ENCODE peak calls at places on chromosomes 12 and 14, in seven cellular contexts. One of them, this sample, is unnamed.

GRCh38 chr12:115174928-115175327 is 491.0 kb upstream of the TBX3 start:
- DNase-seq in esophagus squamous epithelium: no peak
- DNase-seq in gastrocnemius medialis: no peak
- DNase-seq in sigmoid colon: no peak
- DNase-seq in body of pancreas: no peak
- DNase-seq in IMR-90: no peak
- DNase-seq in uterus: no peak
- DNase-seq in this sample: no peak

GRCh38 chr12:57240926-57241555 is 9.9 kb downstream of the STAC3 start:
- DNase-seq in body of pancreas: no peak
- DNase-seq in sigmoid colon: peak; percentile 63
- DNase-seq in esophagus squamous epithelium: no peak
- DNase-seq in uterus: no peak
- DNase-seq in IMR-90: no peak
- DNase-seq in gastrocnemius medialis: peak; percentile 51
- DNase-seq in this sample: no peak

GRCh38 chr12:112381421-112381897 is 772 bp downstream of the HECTD4 start:
- DNase-seq in gastrocnemius medialis: no peak
- DNase-seq in IMR-90: no peak
- DNase-seq in sigmoid colon: no peak
- DNase-seq in uterus: peak; percentile 23
- DNase-seq in body of pancreas: peak; percentile 24
- DNase-seq in esophagus squamous epithelium: no peak
- DNase-seq in this sample: peak; percentile 27

GRCh38 chr14:93072659-93073365 is 42.9 kb downstream of the ITPK1 start:
- DNase-seq in IMR-90: no peak
- DNase-seq in esophagus squamous epithelium: no peak
- DNase-seq in gastrocnemius medialis: no peak
- DNase-seq in uterus: no peak
- DNase-seq in body of pancreas: no peak
- DNase-seq in sigmoid colon: no peak
- DNase-seq in this sample: no peak

GRCh38 chr12:10554228-10554970 is 48.7 kb downstream of the EIF2S3B start:
- DNase-seq in esophagus squamous epithelium: no peak
- DNase-seq in gastrocnemius medialis: no peak
- DNase-seq in uterus: no peak
- DNase-seq in IMR-90: no peak
- DNase-seq in sigmoid colon: no peak
- DNase-seq in body of pancreas: no peak
- DNase-seq in this sample: no peak

GRCh38 chr14:63088865-63089264 is 43.6 kb upstream of the KCNH5 start:
- DNase-seq in sigmoid colon: no peak
- DNase-seq in gastrocnemius medialis: no peak
- DNase-seq in IMR-90: no peak
- DNase-seq in body of pancreas: no peak
- DNase-seq in uterus: no peak
- DNase-seq in esophagus squamous epithelium: no peak
- DNase-seq in this sample: no peak

GRCh38 chr14:95455246-95455645 is 61.2 kb downstream of the SYNE3 start:
- DNase-seq in IMR-90: no peak
- DNase-seq in uterus: no peak
- DNase-seq in body of pancreas: no peak
- DNase-seq in esophagus squamous epithelium: no peak
- DNase-seq in gastrocnemius medialis: no peak
- DNase-seq in sigmoid colon: no peak
- DNase-seq in this sample: no peak

GRCh38 chr14:70906785-70907171 is 481 bp upstream of the PCNX1 start:
- DNase-seq in uterus: no peak
- DNase-seq in IMR-90: no peak
- DNase-seq in body of pancreas: no peak
- DNase-seq in sigmoid colon: no peak
- DNase-seq in gastrocnemius medialis: no peak
- DNase-seq in esophagus squamous epithelium: no peak
- DNase-seq in this sample: no peak

GRCh38 chr14:87615822-87616679 is 376.9 kb downstream of the GALC start:
- DNase-seq in sigmoid colon: peak; percentile 63
- DNase-seq in uterus: peak; percentile 43
- DNase-seq in body of pancreas: peak; percentile 78
- DNase-seq in gastrocnemius medialis: peak; percentile 11
- DNase-seq in IMR-90: peak; percentile 19
- DNase-seq in esophagus squamous epithelium: no peak
- DNase-seq in this sample: peak; percentile 70

DNA sequence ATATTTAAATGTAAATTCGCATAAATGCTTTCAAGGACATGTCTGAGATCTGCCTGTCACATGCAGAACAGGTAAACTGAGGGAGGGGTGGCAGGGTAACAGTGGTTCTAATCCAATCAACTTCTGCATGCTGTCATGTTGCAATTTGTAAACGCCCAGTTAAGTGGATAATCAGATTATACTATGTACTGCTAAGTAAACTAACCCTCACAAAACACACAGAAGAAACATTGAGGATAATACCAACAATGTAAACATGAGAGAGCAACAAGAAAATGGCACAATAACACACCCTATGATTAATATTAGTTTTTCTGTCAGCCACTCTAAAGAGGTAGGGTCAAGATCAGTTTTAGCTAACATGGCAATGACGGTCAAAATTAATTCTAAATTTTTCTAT is 123.7 kb downstream of the KIF21A start:
- DNase-seq in IMR-90: no peak
- DNase-seq in sigmoid colon: no peak
- DNase-seq in uterus: no peak
- DNase-seq in esophagus squamous epithelium: no peak
- DNase-seq in body of pancreas: no peak
- DNase-seq in gastrocnemius medialis: no peak
- DNase-seq in this sample: no peak
- H3K4me3 ChIP-seq in IMR-90: no peak overlapping the region
- H3K4me3 ChIP-seq in sigmoid colon: no peak overlapping the region
- H3K4me3 ChIP-seq in uterus: no peak overlapping the region
- H3K4me3 ChIP-seq in esophagus squamous epithelium: no peak overlapping the region
- H3K4me3 ChIP-seq in body of pancreas: no peak overlapping the region
- H3K4me3 ChIP-seq in gastrocnemius medialis: no peak overlapping the region
- H3K4me3 ChIP-seq in this sample: no peak overlapping the region

GRCh38 chr12:53670966-53671365 is 4.9 kb downstream of the ATP5MC2 start:
- DNase-seq in sigmoid colon: no peak
- DNase-seq in IMR-90: no peak
- DNase-seq in uterus: no peak
- DNase-seq in gastrocnemius medialis: no peak
- DNase-seq in esophagus squamous epithelium: no peak
- DNase-seq in body of pancreas: no peak
- DNase-seq in this sample: no peak

GRCh38 chr12:53677612-53678133 is 1.8 kb upstream of the ATP5MC2 start:
- DNase-seq in body of pancreas: no peak
- DNase-seq in esophagus squamous epithelium: no peak
- DNase-seq in IMR-90: no peak
- DNase-seq in gastrocnemius medialis: no peak
- DNase-seq in sigmoid colon: no peak
- DNase-seq in uterus: no peak
- DNase-seq in this sample: no peak

GRCh38 chr12:53674977-53675700 is 744 bp downstream of the ATP5MC2 start:
- DNase-seq in IMR-90: no peak
- DNase-seq in esophagus squamous epithelium: no peak
- DNase-seq in sigmoid colon: no peak
- DNase-seq in uterus: no peak
- DNase-seq in body of pancreas: no peak
- DNase-seq in gastrocnemius medialis: no peak
- DNase-seq in this sample: no peak

GRCh38 chr12:53676715-53677611 is 1.1 kb upstream of the ATP5MC2 start:
- DNase-seq in body of pancreas: peak; percentile 48
- DNase-seq in sigmoid colon: peak; percentile 78
- DNase-seq in IMR-90: peak; percentile 32
- DNase-seq in gastrocnemius medialis: peak; percentile 80
- DNase-seq in esophagus squamous epithelium: no peak
- DNase-seq in uterus: peak; percentile 66
- DNase-seq in this sample: peak; percentile 28

DNA sequence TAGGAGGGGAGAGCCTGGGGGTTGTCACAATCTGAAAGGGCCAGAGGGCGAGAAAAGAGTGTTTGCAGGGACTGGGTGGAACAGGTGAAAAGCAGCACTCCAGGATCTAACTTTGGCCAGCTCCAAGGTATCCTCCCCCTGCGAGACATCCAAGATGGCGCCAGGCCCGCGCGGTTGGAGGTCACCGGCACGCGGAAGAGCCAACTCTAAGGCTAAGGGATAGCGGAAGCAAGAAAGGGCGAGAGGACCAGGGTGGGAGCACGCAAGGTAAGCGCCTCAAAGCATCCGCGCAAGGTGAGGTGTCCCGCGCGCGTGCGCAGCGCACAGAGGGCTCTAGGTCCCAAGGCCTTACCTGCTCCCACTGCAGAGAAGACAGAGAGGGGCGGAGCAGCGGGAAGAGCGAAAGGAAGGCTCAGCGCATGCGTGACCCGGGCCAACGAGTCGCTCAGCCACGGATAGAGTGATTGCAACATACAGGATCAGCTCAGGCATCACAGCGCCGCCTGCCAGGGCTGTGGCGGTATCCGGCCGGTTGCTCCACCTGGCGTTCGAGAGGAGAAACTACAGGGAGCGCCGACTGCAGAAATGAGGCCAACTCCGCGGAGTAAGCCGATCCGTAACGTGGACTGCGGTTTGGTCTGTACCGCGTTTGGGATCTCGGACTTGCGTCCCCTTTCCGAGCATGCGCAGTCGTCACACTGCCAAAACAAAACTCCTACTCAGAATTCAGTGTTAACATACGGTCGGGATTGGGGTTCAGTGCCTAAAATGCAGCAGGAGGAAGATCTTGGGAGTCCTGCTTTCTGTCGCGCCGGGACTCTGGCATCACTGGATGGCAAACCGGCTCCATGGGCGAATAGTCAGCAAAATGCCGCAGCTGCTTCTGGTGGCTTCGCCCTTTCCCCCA is at the start of gene ATP5MC2:
- DNase-seq in uterus: peak; percentile 98
- DNase-seq in body of pancreas: peak; percentile 98
- DNase-seq in IMR-90: peak; percentile 99
- DNase-seq in gastrocnemius medialis: peak; percentile 98
- DNase-seq in sigmoid colon: peak; percentile 99
- DNase-seq in esophagus squamous epithelium: peak; percentile 74
- DNase-seq in this sample: peak; percentile 98
- TF ChIP-seq POLR2A in uterus: peak; percentile 55
- TF ChIP-seq POLR2A in body of pancreas: peak; percentile 80
- TF ChIP-seq POLR2A in IMR-90: peak; percentile 60
- TF ChIP-seq POLR2A in gastrocnemius medialis: peak; percentile 59
- TF ChIP-seq POLR2A in sigmoid colon: peak; percentile 57
- TF ChIP-seq POLR2A in esophagus squamous epithelium: no peak
- TF ChIP-seq POLR2A in this sample: no peak

GRCh38 chr12:124680863-124681778 is 113.7 kb upstream of the NCOR2 start:
- DNase-seq in esophagus squamous epithelium: no peak
- DNase-seq in body of pancreas: no peak
- DNase-seq in gastrocnemius medialis: peak; percentile 71
- DNase-seq in IMR-90: peak; percentile 95
- DNase-seq in sigmoid colon: no peak
- DNase-seq in uterus: peak; percentile 73
- DNase-seq in this sample: no peak
- H3K4me3 ChIP-seq in esophagus squamous epithelium: no peak overlapping the region
- H3K4me3 ChIP-seq in body of pancreas: no peak overlapping the region
- H3K4me3 ChIP-seq in gastrocnemius medialis: no peak overlapping the region
- H3K4me3 ChIP-seq in IMR-90: no peak overlapping the region
- H3K4me3 ChIP-seq in sigmoid colon: no peak overlapping the region
- H3K4me3 ChIP-seq in uterus: no peak overlapping the region
- H3K4me3 ChIP-seq in this sample: no peak overlapping the region

DNA sequence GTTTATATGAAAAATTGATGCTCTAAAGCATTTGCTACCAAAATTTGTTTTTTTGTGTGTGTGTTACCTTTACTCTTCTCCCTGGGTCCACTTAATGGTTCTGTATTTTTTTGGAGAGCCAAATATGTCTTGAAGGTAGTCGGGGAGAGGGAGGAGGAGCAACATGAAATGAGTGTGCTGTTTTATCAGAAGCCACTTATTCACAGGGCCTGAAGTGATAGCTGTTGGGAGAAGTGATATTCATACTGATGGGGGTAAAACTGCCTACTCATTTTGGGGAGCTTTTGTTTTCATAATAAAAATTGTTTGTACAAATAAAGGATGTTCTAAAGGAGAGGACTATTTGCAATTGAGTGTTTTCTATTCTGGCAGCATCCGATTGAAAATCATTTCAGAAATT is 29.2 kb downstream of the CRADD start:
- DNase-seq in uterus: no peak
- DNase-seq in sigmoid colon: no peak
- DNase-seq in body of pancreas: no peak
- DNase-seq in IMR-90: no peak
- DNase-seq in gastrocnemius medialis: no peak
- DNase-seq in esophagus squamous epithelium: no peak
- DNase-seq in this sample: no peak
- TF ChIP-seq POLR2A in uterus: no peak
- TF ChIP-seq POLR2A in sigmoid colon: no peak
- TF ChIP-seq POLR2A in body of pancreas: no peak
- TF ChIP-seq POLR2A in IMR-90: no peak
- TF ChIP-seq POLR2A in gastrocnemius medialis: no peak
- TF ChIP-seq POLR2A in esophagus squamous epithelium: no peak
- TF ChIP-seq POLR2A in this sample: no peak

DNA sequence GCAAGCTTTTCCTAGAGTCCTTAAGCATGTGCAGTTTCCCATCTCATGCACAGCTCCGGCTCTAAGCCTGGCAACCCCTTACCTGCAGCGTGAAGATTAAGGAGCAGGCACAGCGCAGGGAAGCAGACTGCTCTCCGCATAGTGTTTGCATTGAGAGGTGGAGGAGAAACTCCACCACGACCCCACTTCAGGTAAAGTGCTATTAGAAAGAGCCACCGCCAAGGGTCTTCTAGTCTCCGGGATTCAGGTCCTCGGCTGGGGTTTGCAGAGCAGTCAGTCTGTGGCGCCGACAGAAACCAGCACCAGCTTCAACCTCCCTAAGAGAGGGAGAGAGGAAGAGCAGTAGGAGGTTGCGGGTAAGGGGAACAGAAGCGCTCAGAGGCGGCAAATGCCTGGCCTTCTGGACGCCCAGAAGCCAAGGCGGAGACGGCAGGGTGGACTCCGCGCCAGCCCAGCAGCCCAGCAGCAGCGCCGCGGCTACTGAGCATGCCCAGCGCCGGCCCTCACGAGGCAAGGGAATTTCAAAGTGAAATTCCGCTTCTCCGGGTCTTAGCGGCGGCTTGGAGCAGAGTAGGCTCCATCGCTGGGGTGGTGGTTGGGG is at the start of gene PTPRR:
- DNase-seq in esophagus squamous epithelium: no peak
- DNase-seq in IMR-90: no peak
- DNase-seq in body of pancreas: peak; percentile 52
- DNase-seq in gastrocnemius medialis: no peak
- DNase-seq in sigmoid colon: no peak
- DNase-seq in uterus: no peak
- DNase-seq in this sample: no peak
- H3K4me3 ChIP-seq in esophagus squamous epithelium: no peak within 1 kb of the TSS
- H3K4me3 ChIP-seq in IMR-90: no peak within 1 kb of the TSS
- H3K4me3 ChIP-seq in body of pancreas: no peak within 1 kb of the TSS
- H3K4me3 ChIP-seq in gastrocnemius medialis: peak within 1 kb of the TSS; percentile 17
- H3K4me3 ChIP-seq in sigmoid colon: no peak within 1 kb of the TSS
- H3K4me3 ChIP-seq in uterus: no peak within 1 kb of the TSS
- H3K4me3 ChIP-seq in this sample: peak within 1 kb of the TSS; percentile 29